ENCODE peak calls at places on chromosomes 16 and 17, in four cellular contexts. O, I, F and N are unnamed samples.

GRCh38 chr17:63120406-63120805 is 154.4 kb downstream of the TANC2 start:
- DNase-seq in O (no peak), I (no peak), F (no peak), N (no peak)

GRCh38 chr17:76681222-76682137 is 29.3 kb downstream of the MXRA7 start:
- DNase-seq in I (no peak), F (peak), O (peak), N (peak)

GRCh38 chr17:80819422-80820164 is 172.0 kb upstream of the CHMP6 start:
- DNase-seq in I (no peak), F (no peak), O (no peak), N (peak)

GRCh38 chr17:28519236-28519635 is 13.1 kb downstream of the FOXN1 start:
- DNase-seq in O (no peak), F (no peak), I (no peak), N (no peak)

GRCh38 chr17:78399028-78399692 is 20.7 kb downstream of the PGS1 start:
- DNase-seq in O (no peak), F (no peak), I (no peak), N (no peak)

GRCh38 chr17:79830303-79830702 is 8.9 kb downstream of the CBX4 start:
- DNase-seq in O (peak), F (peak), I (no peak), N (no peak)

GRCh38 chr16:85652431-85653221 is 36.1 kb downstream of the GINS2 start:
- DNase-seq in I (no peak), F (peak), O (no peak), N (peak)

GRCh38 chr17:46193246-46193625 is at the start of gene KANSL1:
- DNase-seq in I (no peak), F (peak), O (peak), N (peak)

GRCh38 chr17:43211480-43212402 is at the start of gene TMEM106A:
- DNase-seq in O (peak), I (peak), F (no peak), N (peak)

GRCh38 chr17:1792495-1793446 is 30.9 kb downstream of the SERPINF1 start:
- DNase-seq in I (no peak), F (no peak), O (no peak), N (no peak)

GRCh38 chr17:76390003-76390421 is 5.6 kb downstream of the SPHK1 start:
- DNase-seq in F (no peak), I (no peak), O (peak), N (peak)

GRCh38 chr17:10651927-10652326 is 5.2 kb downstream of the MYH3 start:
- DNase-seq in I (no peak), F (no peak), O (no peak), N (no peak)

GRCh38 chr17:10649602-10650001 is 7.5 kb downstream of the MYH3 start:
- DNase-seq in F (no peak), I (no peak), O (no peak), N (no peak)

GRCh38 chr17:10649031-10649430 is 8.1 kb downstream of the MYH3 start:
- DNase-seq in I (no peak), F (no peak), O (no peak), N (no peak)

GRCh38 chr17:10646393-10646990 is 10.6 kb downstream of the MYH3 start:
- DNase-seq in O (peak), I (no peak), F (peak), N (peak)
- TF ChIP-seq TCF7 in O (no peak), I (no peak), F (no peak), N (no peak)

DNA sequence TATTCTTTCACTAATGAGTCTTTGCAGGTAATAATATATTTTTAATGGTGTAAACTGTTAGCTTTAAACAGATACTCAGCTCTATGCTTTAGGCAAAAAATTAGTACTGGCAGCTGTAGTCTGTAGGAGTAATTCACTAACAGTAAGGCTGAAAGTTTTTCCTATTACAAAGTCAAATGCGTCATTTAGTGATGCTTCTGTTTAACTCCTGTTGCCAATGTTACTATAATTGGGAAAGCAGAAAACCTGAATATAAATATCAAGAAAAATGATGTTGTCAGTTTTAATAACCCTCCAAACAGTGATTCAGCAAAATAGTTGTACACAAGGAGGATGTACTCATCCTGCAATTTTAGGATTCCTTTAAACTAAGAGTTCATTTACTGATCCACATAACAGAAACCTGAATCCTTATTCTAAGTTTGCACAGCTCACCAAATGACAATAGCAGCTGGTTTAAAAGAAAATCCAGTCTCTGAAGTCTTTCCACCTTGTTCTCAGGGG is 4.3 kb downstream of the CDR2 start:
- DNase-seq in F (no peak), I (no peak), O (no peak), N (peak)
- TF ChIP-seq TCF7 in F (no peak), I (no peak), O (no peak), N (no peak)

DNA sequence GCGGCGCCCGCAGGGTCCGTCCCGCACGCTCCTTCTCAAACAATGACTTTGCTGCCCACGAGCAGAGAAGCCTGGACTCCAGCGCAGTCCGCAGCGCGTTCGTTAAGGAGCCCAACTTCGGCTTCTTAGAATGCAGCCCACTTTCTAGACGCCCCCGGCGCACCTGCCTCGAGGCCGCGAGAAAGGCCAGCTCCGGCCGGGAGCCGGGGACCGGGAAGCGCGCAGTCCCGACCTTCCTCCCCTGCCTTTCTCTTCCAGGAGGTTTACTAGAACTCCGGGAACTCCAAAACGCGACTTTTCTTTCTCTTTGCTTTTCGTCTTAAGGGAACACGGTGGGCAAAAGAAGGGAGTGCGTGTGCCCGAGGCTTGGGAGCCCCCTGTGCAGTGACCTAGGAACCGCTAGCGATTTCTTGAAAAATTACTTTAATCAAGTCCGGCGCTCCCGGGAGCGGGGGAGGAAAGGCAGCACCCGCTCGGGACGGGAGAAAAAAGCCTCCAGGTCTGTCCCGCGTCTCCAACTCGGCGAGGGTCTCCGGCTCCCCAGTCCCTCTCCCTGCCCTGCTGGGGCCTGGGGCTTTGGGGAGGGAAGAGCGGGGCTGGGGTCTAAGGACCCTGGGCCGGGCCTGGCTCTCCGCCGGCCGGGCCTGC is 2.6 kb downstream of the HNF1B start:
- DNase-seq in I (no peak), F (no peak), O (peak), N (no peak)
- TF ChIP-seq TCF7 in I (no peak), F (no peak), O (no peak), N (no peak)

DNA sequence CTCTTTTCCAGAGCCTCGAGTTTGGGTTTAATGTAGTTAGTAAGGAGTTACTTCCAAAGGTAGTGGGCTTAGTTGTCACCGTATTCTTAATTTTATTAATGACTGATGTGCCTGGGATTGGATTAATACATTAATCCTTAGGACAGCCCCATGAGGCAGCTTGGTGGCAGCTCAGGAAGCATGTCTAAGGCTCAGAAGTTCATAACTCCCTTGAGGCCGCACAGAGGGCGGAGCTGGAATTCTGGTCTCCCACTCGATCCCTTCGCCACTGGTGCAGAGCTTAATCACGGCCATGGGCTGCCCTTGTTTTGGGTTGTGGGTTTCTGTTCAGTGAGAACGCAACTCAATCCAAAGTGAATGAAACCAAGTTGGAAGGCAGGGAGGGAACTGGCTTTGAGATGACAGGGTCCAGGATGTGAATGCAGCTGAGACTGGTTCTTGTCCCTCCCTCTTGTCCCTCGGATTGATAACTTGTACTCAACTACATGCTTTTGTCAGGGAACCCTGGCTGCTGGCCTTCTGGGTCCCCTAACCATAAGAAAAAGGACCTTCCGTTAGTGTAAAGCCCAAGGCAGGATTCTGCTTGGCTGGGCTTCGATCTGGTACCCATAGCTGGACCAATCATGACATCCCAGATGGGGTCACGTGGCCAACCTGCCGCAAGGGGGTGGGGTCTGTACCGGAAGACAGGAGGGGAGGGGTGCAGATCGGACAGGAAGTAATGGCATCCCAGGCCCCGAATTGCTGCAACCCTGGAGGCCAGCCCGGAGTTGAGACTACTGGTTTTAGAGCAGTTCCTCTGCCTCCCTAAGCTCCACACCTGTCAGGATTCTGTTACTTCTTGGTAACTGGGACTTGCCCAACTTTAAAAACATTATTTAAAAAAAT is 45.4 kb downstream of the SNX20 start:
- DNase-seq in F (peak), O (peak), I (no peak), N (no peak)
- TF ChIP-seq TCF7 in F (no peak), O (no peak), I (no peak), N (no peak)